ENCODE peak calls at places on chromosomes 12 and 14, in ten cellular contexts. One of them, this sample, is unnamed.
A peak's percentile ranks its signal among the peaks of the same experiment; 100 is the strongest.

GRCh38 chr14:103889313-103890051 is 38.8 kb upstream of the TDRD9 start:
- DNase-seq in fibroblast of lung: peak; percentile 34
- DNase-seq in heart left ventricle: peak; percentile 54
- DNase-seq in psoas muscle: no peak
- DNase-seq in mucosa of descending colon: peak; percentile 79
- DNase-seq in thyroid gland: no peak
- DNase-seq in neural progenitor cell: no peak
- DNase-seq in body of pancreas: peak; percentile 62
- DNase-seq in endodermal cell: no peak
- DNase-seq in esophagus muscularis mucosa: no peak
- DNase-seq in this sample: peak; percentile 97

GRCh38 chr12:12521923-12522322 is 40.7 kb downstream of the DUSP16 start:
- DNase-seq in fibroblast of lung: no peak
- DNase-seq in heart left ventricle: no peak
- DNase-seq in psoas muscle: no peak
- DNase-seq in mucosa of descending colon: no peak
- DNase-seq in thyroid gland: no peak
- DNase-seq in neural progenitor cell: no peak
- DNase-seq in body of pancreas: no peak
- DNase-seq in endodermal cell: no peak
- DNase-seq in esophagus muscularis mucosa: no peak
- DNase-seq in this sample: no peak

GRCh38 chr12:17352164-17352563 is 737.8 kb downstream of the RERGL start:
- DNase-seq in fibroblast of lung: no peak
- DNase-seq in heart left ventricle: no peak
- DNase-seq in psoas muscle: no peak
- DNase-seq in mucosa of descending colon: no peak
- DNase-seq in thyroid gland: no peak
- DNase-seq in neural progenitor cell: no peak
- DNase-seq in body of pancreas: no peak
- DNase-seq in endodermal cell: no peak
- DNase-seq in esophagus muscularis mucosa: no peak
- DNase-seq in this sample: no peak

GRCh38 chr14:101187816-101188570 is 284.5 kb upstream of the RTL1 start:
- DNase-seq in fibroblast of lung: no peak
- DNase-seq in heart left ventricle: no peak
- DNase-seq in psoas muscle: no peak
- DNase-seq in mucosa of descending colon: no peak
- DNase-seq in thyroid gland: peak; percentile 67
- DNase-seq in neural progenitor cell: no peak
- DNase-seq in body of pancreas: no peak
- DNase-seq in endodermal cell: no peak
- DNase-seq in esophagus muscularis mucosa: peak; percentile 62
- DNase-seq in this sample: no peak

GRCh38 chr14:43894534-43894933 is 612.5 kb downstream of the FSCB start:
- DNase-seq in fibroblast of lung: no peak
- DNase-seq in heart left ventricle: no peak
- DNase-seq in psoas muscle: no peak
- DNase-seq in mucosa of descending colon: no peak
- DNase-seq in thyroid gland: no peak
- DNase-seq in neural progenitor cell: peak; percentile 71
- DNase-seq in body of pancreas: no peak
- DNase-seq in endodermal cell: peak; percentile 38
- DNase-seq in esophagus muscularis mucosa: no peak
- DNase-seq in this sample: no peak

GRCh38 chr12:109696485-109697269 is 16.9 kb upstream of the FAM222A start:
- DNase-seq in fibroblast of lung: peak; percentile 18
- DNase-seq in heart left ventricle: no peak
- DNase-seq in psoas muscle: no peak
- DNase-seq in mucosa of descending colon: no peak
- DNase-seq in thyroid gland: no peak
- DNase-seq in neural progenitor cell: no peak
- DNase-seq in body of pancreas: no peak
- DNase-seq in endodermal cell: no peak
- DNase-seq in esophagus muscularis mucosa: no peak
- DNase-seq in this sample: peak; percentile 76

GRCh38 chr14:49969961-49970360 is 77.1 kb downstream of the ARF6 start:
- DNase-seq in fibroblast of lung: no peak
- DNase-seq in heart left ventricle: no peak
- DNase-seq in psoas muscle: no peak
- DNase-seq in mucosa of descending colon: no peak
- DNase-seq in thyroid gland: no peak
- DNase-seq in neural progenitor cell: no peak
- DNase-seq in body of pancreas: no peak
- DNase-seq in endodermal cell: no peak
- DNase-seq in esophagus muscularis mucosa: no peak
- DNase-seq in this sample: no peak

GRCh38 chr14:33847066-33847465 is 103.8 kb downstream of the EGLN3 start:
- DNase-seq in fibroblast of lung: peak; percentile 87
- DNase-seq in heart left ventricle: no peak
- DNase-seq in psoas muscle: no peak
- DNase-seq in mucosa of descending colon: no peak
- DNase-seq in thyroid gland: no peak
- DNase-seq in neural progenitor cell: no peak
- DNase-seq in body of pancreas: no peak
- DNase-seq in endodermal cell: no peak
- DNase-seq in esophagus muscularis mucosa: no peak
- DNase-seq in this sample: no peak

GRCh38 chr12:6215932-6216494 is 15.8 kb downstream of the CD9 start:
- DNase-seq in fibroblast of lung: peak; percentile 92
- DNase-seq in heart left ventricle: no peak
- DNase-seq in psoas muscle: peak; percentile 66
- DNase-seq in mucosa of descending colon: peak; percentile 86
- DNase-seq in thyroid gland: peak; percentile 99
- DNase-seq in neural progenitor cell: no peak
- DNase-seq in body of pancreas: peak; percentile 97
- DNase-seq in endodermal cell: peak; percentile 85
- DNase-seq in esophagus muscularis mucosa: no peak
- DNase-seq in this sample: peak; percentile 97

GRCh38 chr12:6218526-6218925 is 18.3 kb downstream of the CD9 start:
- DNase-seq in fibroblast of lung: no peak
- DNase-seq in heart left ventricle: no peak
- DNase-seq in psoas muscle: no peak
- DNase-seq in mucosa of descending colon: no peak
- DNase-seq in thyroid gland: no peak
- DNase-seq in neural progenitor cell: no peak
- DNase-seq in body of pancreas: no peak
- DNase-seq in endodermal cell: no peak
- DNase-seq in esophagus muscularis mucosa: no peak
- DNase-seq in this sample: no peak

GRCh38 chr12:6215120-6215807 is 15.1 kb downstream of the CD9 start:
- DNase-seq in fibroblast of lung: no peak
- DNase-seq in heart left ventricle: no peak
- DNase-seq in psoas muscle: no peak
- DNase-seq in mucosa of descending colon: no peak
- DNase-seq in thyroid gland: peak; percentile 77
- DNase-seq in neural progenitor cell: no peak
- DNase-seq in body of pancreas: no peak
- DNase-seq in endodermal cell: peak; percentile 91
- DNase-seq in esophagus muscularis mucosa: no peak
- DNase-seq in this sample: no peak

GRCh38 chr12:6214633-6215032 is 14.4 kb downstream of the CD9 start:
- DNase-seq in fibroblast of lung: no peak
- DNase-seq in heart left ventricle: no peak
- DNase-seq in psoas muscle: no peak
- DNase-seq in mucosa of descending colon: no peak
- DNase-seq in thyroid gland: peak; percentile 56
- DNase-seq in neural progenitor cell: no peak
- DNase-seq in body of pancreas: no peak
- DNase-seq in endodermal cell: no peak
- DNase-seq in esophagus muscularis mucosa: no peak
- DNase-seq in this sample: no peak

GRCh38 chr12:6216581-6216980 is 16.4 kb downstream of the CD9 start:
- DNase-seq in fibroblast of lung: no peak
- DNase-seq in heart left ventricle: no peak
- DNase-seq in psoas muscle: no peak
- DNase-seq in mucosa of descending colon: no peak
- DNase-seq in thyroid gland: no peak
- DNase-seq in neural progenitor cell: no peak
- DNase-seq in body of pancreas: no peak
- DNase-seq in endodermal cell: no peak
- DNase-seq in esophagus muscularis mucosa: no peak
- DNase-seq in this sample: no peak
- H3K4me1 ChIP-seq in fibroblast of lung: peaks cover 18% of the 10 kb centered on the region
- H3K4me1 ChIP-seq in heart left ventricle: peaks cover 36% of the 10 kb centered on the region
- H3K4me1 ChIP-seq in psoas muscle: peaks cover 15% of the 10 kb centered on the region
- H3K4me1 ChIP-seq in mucosa of descending colon: peaks cover 65% of the 10 kb centered on the region
- H3K4me1 ChIP-seq in thyroid gland: peaks cover 91% of the 10 kb centered on the region
- H3K4me1 ChIP-seq in neural progenitor cell: peaks cover 7% of the 10 kb centered on the region
- H3K4me1 ChIP-seq in body of pancreas: peaks cover 26% of the 10 kb centered on the region
- H3K4me1 ChIP-seq in endodermal cell: peaks cover 8% of the 10 kb centered on the region
- H3K4me1 ChIP-seq in esophagus muscularis mucosa: peaks cover 100% of the 10 kb centered on the region
- H3K4me1 ChIP-seq in this sample: peaks cover 33% of the 10 kb centered on the region

GRCh38 chr12:57242691-57243454 is 8.1 kb downstream of the STAC3 start:
- DNase-seq in fibroblast of lung: peak; percentile 32
- DNase-seq in heart left ventricle: peak; percentile 55
- DNase-seq in psoas muscle: peak; percentile 56
- DNase-seq in mucosa of descending colon: peak; percentile 74
- DNase-seq in thyroid gland: peak; percentile 41
- DNase-seq in neural progenitor cell: peak; percentile 93
- DNase-seq in body of pancreas: peak; percentile 74
- DNase-seq in endodermal cell: peak; percentile 99
- DNase-seq in esophagus muscularis mucosa: no peak
- DNase-seq in this sample: peak; percentile 90
- TF ChIP-seq CTCF in fibroblast of lung: peak; percentile 60
- TF ChIP-seq CTCF in heart left ventricle: peak; percentile 67
- TF ChIP-seq CTCF in psoas muscle: peak; percentile 45
- TF ChIP-seq CTCF in mucosa of descending colon: peak; percentile 16
- TF ChIP-seq CTCF in thyroid gland: peak; percentile 23
- TF ChIP-seq CTCF in neural progenitor cell: peak; percentile 85
- TF ChIP-seq CTCF in body of pancreas: peak; percentile 47
- TF ChIP-seq CTCF in endodermal cell: peak; percentile 82
- TF ChIP-seq CTCF in esophagus muscularis mucosa: peak; percentile 20
- TF ChIP-seq CTCF in this sample: peak; percentile 51

GRCh38 chr14:53108292-53108937 is 44.7 kb downstream of the DDHD1 start:
- DNase-seq in fibroblast of lung: no peak
- DNase-seq in heart left ventricle: no peak
- DNase-seq in psoas muscle: no peak
- DNase-seq in mucosa of descending colon: no peak
- DNase-seq in thyroid gland: no peak
- DNase-seq in neural progenitor cell: no peak
- DNase-seq in body of pancreas: no peak
- DNase-seq in endodermal cell: no peak
- DNase-seq in esophagus muscularis mucosa: no peak
- DNase-seq in this sample: no peak

GRCh38 chr14:53109688-53110041 is 43.5 kb downstream of the DDHD1 start:
- DNase-seq in fibroblast of lung: no peak
- DNase-seq in heart left ventricle: no peak
- DNase-seq in psoas muscle: no peak
- DNase-seq in mucosa of descending colon: no peak
- DNase-seq in thyroid gland: no peak
- DNase-seq in neural progenitor cell: no peak
- DNase-seq in body of pancreas: no peak
- DNase-seq in endodermal cell: no peak
- DNase-seq in esophagus muscularis mucosa: no peak
- DNase-seq in this sample: no peak

GRCh38 chr14:53110103-53110502 is 43.0 kb downstream of the DDHD1 start:
- DNase-seq in fibroblast of lung: no peak
- DNase-seq in heart left ventricle: no peak
- DNase-seq in psoas muscle: no peak
- DNase-seq in mucosa of descending colon: no peak
- DNase-seq in thyroid gland: no peak
- DNase-seq in neural progenitor cell: no peak
- DNase-seq in body of pancreas: no peak
- DNase-seq in endodermal cell: no peak
- DNase-seq in esophagus muscularis mucosa: no peak
- DNase-seq in this sample: no peak

GRCh38 chr14:53106768-53107167 is 46.4 kb downstream of the DDHD1 start:
- DNase-seq in fibroblast of lung: no peak
- DNase-seq in heart left ventricle: no peak
- DNase-seq in psoas muscle: no peak
- DNase-seq in mucosa of descending colon: no peak
- DNase-seq in thyroid gland: no peak
- DNase-seq in neural progenitor cell: no peak
- DNase-seq in body of pancreas: no peak
- DNase-seq in endodermal cell: no peak
- DNase-seq in esophagus muscularis mucosa: no peak
- DNase-seq in this sample: no peak

DNA sequence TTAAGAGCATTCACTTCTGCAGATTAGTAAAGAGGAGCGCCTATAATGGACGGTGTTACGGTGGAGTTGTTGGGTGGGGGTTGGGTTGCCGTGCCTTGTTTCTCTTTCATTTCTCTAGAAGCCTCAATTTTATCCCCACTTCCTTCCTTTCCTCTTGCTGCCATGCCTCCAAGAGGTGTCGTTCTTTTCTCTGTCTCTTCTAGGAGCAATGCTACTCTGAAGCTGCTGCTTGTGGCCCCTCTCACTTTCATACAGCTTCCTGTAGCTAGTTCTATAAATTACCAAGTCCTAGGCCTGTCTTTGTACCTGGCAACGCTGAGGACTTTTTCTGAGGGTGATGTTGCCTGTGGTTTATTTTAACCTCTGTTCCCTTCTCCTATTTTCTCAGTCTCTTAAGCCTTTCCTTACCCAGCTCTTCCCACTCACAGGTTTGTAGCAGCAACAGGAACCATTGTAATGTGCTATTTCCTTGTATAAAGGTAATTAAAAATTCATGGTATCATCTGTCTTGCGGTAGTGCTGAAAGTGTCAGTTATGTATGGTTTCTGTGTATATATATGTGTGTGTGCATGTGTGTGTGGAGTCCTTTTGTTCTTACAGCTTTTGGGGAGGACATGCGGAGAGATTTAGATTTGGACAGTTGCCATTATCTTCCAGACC is 44.0 kb downstream of the DDHD1 start:
- DNase-seq in fibroblast of lung: no peak
- DNase-seq in heart left ventricle: no peak
- DNase-seq in psoas muscle: no peak
- DNase-seq in mucosa of descending colon: peak; percentile 51
- DNase-seq in thyroid gland: no peak
- DNase-seq in neural progenitor cell: no peak
- DNase-seq in body of pancreas: no peak
- DNase-seq in endodermal cell: no peak
- DNase-seq in esophagus muscularis mucosa: no peak
- DNase-seq in this sample: no peak
- H3K4me3 ChIP-seq in fibroblast of lung: no peak overlapping the region
- H3K4me3 ChIP-seq in heart left ventricle: no peak overlapping the region
- H3K4me3 ChIP-seq in psoas muscle: peak overlapping the region; percentile 49
- H3K4me3 ChIP-seq in mucosa of descending colon: no peak overlapping the region
- H3K4me3 ChIP-seq in thyroid gland: no peak overlapping the region
- H3K4me3 ChIP-seq in neural progenitor cell: no peak overlapping the region
- H3K4me3 ChIP-seq in body of pancreas: no peak overlapping the region
- H3K4me3 ChIP-seq in endodermal cell: no peak overlapping the region
- H3K4me3 ChIP-seq in esophagus muscularis mucosa: no peak overlapping the region
- H3K4me3 ChIP-seq in this sample: peak overlapping the region; percentile 75

GRCh38 chr12:645563-646071 is 17.6 kb downstream of the NINJ2 start:
- DNase-seq in fibroblast of lung: peak; percentile 64
- DNase-seq in heart left ventricle: peak; percentile 71
- DNase-seq in psoas muscle: peak; percentile 38
- DNase-seq in mucosa of descending colon: peak; percentile 27
- DNase-seq in thyroid gland: peak; percentile 75
- DNase-seq in neural progenitor cell: no peak
- DNase-seq in body of pancreas: no peak
- DNase-seq in endodermal cell: peak; percentile 42
- DNase-seq in esophagus muscularis mucosa: no peak
- DNase-seq in this sample: peak; percentile 92

GRCh38 chr12:643478-644292 is 19.6 kb downstream of the NINJ2 start:
- DNase-seq in fibroblast of lung: no peak
- DNase-seq in heart left ventricle: peak; percentile 55
- DNase-seq in psoas muscle: peak; percentile 52
- DNase-seq in mucosa of descending colon: peak; percentile 57
- DNase-seq in thyroid gland: no peak
- DNase-seq in neural progenitor cell: no peak
- DNase-seq in body of pancreas: peak; percentile 22
- DNase-seq in endodermal cell: peak; percentile 59
- DNase-seq in esophagus muscularis mucosa: no peak
- DNase-seq in this sample: peak; percentile 69

GRCh38 chr12:642633-643477 is 20.4 kb downstream of the NINJ2 start:
- DNase-seq in fibroblast of lung: peak; percentile 74
- DNase-seq in heart left ventricle: peak; percentile 88
- DNase-seq in psoas muscle: peak; percentile 88
- DNase-seq in mucosa of descending colon: peak; percentile 83
- DNase-seq in thyroid gland: peak; percentile 81
- DNase-seq in neural progenitor cell: peak; percentile 82
- DNase-seq in body of pancreas: peak; percentile 78
- DNase-seq in endodermal cell: peak; percentile 93
- DNase-seq in esophagus muscularis mucosa: no peak
- DNase-seq in this sample: peak; percentile 96

GRCh38 chr12:644818-645552 is 18.3 kb downstream of the NINJ2 start:
- DNase-seq in fibroblast of lung: peak; percentile 65
- DNase-seq in heart left ventricle: peak; percentile 62
- DNase-seq in psoas muscle: no peak
- DNase-seq in mucosa of descending colon: no peak
- DNase-seq in thyroid gland: no peak
- DNase-seq in neural progenitor cell: no peak
- DNase-seq in body of pancreas: no peak
- DNase-seq in endodermal cell: peak; percentile 29
- DNase-seq in esophagus muscularis mucosa: no peak
- DNase-seq in this sample: peak; percentile 86

DNA sequence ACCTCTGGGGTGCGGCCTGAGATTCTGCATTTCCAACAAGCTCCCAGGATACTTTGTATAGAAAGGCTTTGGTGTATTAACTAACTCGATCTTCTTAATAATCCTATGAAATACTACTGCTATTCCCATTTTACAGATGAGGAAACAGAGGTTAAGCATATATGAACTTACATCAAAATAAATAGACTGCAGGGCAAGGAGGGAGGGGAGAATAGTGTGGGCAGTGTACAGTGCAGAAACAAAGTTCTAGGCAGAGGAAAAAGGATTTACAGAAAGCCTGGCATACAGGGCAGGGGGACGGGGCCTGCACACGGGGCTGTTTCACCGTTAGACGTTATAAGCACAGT is 19.0 kb downstream of the NINJ2 start:
- DNase-seq in fibroblast of lung: no peak
- DNase-seq in heart left ventricle: no peak
- DNase-seq in psoas muscle: no peak
- DNase-seq in mucosa of descending colon: no peak
- DNase-seq in thyroid gland: no peak
- DNase-seq in neural progenitor cell: no peak
- DNase-seq in body of pancreas: no peak
- DNase-seq in endodermal cell: peak; percentile 25
- DNase-seq in esophagus muscularis mucosa: no peak
- DNase-seq in this sample: no peak
- H3K4me1 ChIP-seq in fibroblast of lung: peaks cover 22% of the 10 kb centered on the region
- H3K4me1 ChIP-seq in heart left ventricle: peaks cover 42% of the 10 kb centered on the region
- H3K4me1 ChIP-seq in psoas muscle: peaks cover 58% of the 10 kb centered on the region
- H3K4me1 ChIP-seq in mucosa of descending colon: no peaks in the 10 kb centered on the region
- H3K4me1 ChIP-seq in thyroid gland: peaks cover 43% of the 10 kb centered on the region
- H3K4me1 ChIP-seq in neural progenitor cell: peaks cover 6% of the 10 kb centered on the region
- H3K4me1 ChIP-seq in body of pancreas: peaks cover 24% of the 10 kb centered on the region
- H3K4me1 ChIP-seq in endodermal cell: no peaks in the 10 kb centered on the region
- H3K4me1 ChIP-seq in esophagus muscularis mucosa: peaks cover 48% of the 10 kb centered on the region
- H3K4me1 ChIP-seq in this sample: peaks cover 40% of the 10 kb centered on the region